ENCODE peak calls at places on chromosomes 6 and 20, in five cellular contexts. One of them, this sample, is unnamed.
A peak's percentile ranks its signal among the peaks of the same experiment; 100 is the strongest.

GRCh38 chr6:130293800-130294199 is 71.0 kb upstream of the SAMD3 start:
- DNase-seq in progenitor cell of endocrine pancreas: no peak
- DNase-seq in transverse colon: peak; percentile 9
- DNase-seq in psoas muscle: no peak
- DNase-seq in PC-3: peak; percentile 70
- DNase-seq in this sample: peak; percentile 27

GRCh38 chr6:135179920-135180457 is 1.1 kb upstream of the MYB start:
- DNase-seq in progenitor cell of endocrine pancreas: no peak
- DNase-seq in transverse colon: no peak
- DNase-seq in psoas muscle: no peak
- DNase-seq in PC-3: no peak
- DNase-seq in this sample: no peak

GRCh38 chr20:46221271-46221670 is 87.0 kb downstream of the CDH22 start:
- DNase-seq in progenitor cell of endocrine pancreas: no peak
- DNase-seq in transverse colon: no peak
- DNase-seq in psoas muscle: peak; percentile 36
- DNase-seq in PC-3: no peak
- DNase-seq in this sample: no peak

GRCh38 chr6:32126880-32127279 is 1.2 kb downstream of the ATF6B start:
- DNase-seq in progenitor cell of endocrine pancreas: no peak
- DNase-seq in transverse colon: no peak
- DNase-seq in psoas muscle: no peak
- DNase-seq in PC-3: no peak
- DNase-seq in this sample: no peak

GRCh38 chr20:50865591-50865990 is 65.6 kb downstream of the ADNP start:
- DNase-seq in progenitor cell of endocrine pancreas: no peak
- DNase-seq in transverse colon: no peak
- DNase-seq in psoas muscle: no peak
- DNase-seq in PC-3: no peak
- DNase-seq in this sample: no peak

GRCh38 chr6:48067148-48067709 is 43.8 kb downstream of the PTCHD4 start:
- DNase-seq in progenitor cell of endocrine pancreas: no peak
- DNase-seq in transverse colon: no peak
- DNase-seq in psoas muscle: no peak
- DNase-seq in PC-3: no peak
- DNase-seq in this sample: no peak

GRCh38 chr6:21935561-21936028 is 342.0 kb downstream of the SOX4 start:
- DNase-seq in progenitor cell of endocrine pancreas: no peak
- DNase-seq in transverse colon: peak; percentile 32
- DNase-seq in psoas muscle: no peak
- DNase-seq in PC-3: peak; percentile 69
- DNase-seq in this sample: no peak

GRCh38 chr20:2984028-2984501 is 59.4 kb upstream of the GNRH2 start:
- DNase-seq in progenitor cell of endocrine pancreas: no peak
- DNase-seq in transverse colon: no peak
- DNase-seq in psoas muscle: no peak
- DNase-seq in PC-3: no peak
- DNase-seq in this sample: no peak

GRCh38 chr6:158057213-158057987 is 75.7 kb downstream of the SYNJ2 start:
- DNase-seq in progenitor cell of endocrine pancreas: no peak
- DNase-seq in transverse colon: no peak
- DNase-seq in psoas muscle: no peak
- DNase-seq in PC-3: peak; percentile 93
- DNase-seq in this sample: no peak

GRCh38 chr6:122302077-122302476 is 97.4 kb upstream of the HSF2 start:
- DNase-seq in progenitor cell of endocrine pancreas: no peak
- DNase-seq in transverse colon: no peak
- DNase-seq in psoas muscle: no peak
- DNase-seq in PC-3: no peak
- DNase-seq in this sample: no peak

DNA sequence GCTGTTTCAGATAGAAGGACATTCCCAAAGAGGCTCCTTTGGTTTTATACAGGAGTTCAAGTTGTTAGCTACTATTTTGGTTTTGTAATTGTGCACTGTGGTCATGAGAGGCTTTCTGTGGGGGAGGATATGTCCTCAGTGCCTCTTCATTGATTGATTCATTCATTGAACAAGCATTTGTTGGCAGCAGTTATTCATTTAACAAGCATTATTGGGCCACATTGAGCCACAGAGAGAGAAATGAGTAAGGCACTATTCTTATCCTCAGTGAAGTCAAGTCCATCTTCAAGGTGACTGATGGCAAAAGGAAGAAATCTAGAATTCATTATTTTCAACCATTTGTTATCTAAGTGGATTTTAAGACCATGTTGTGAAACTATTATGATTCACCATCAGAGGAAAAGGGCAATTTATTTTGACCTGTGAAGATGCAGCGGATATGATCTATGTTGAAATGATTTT is 697.2 kb upstream of the CITED2 start:
- DNase-seq in progenitor cell of endocrine pancreas: no peak
- DNase-seq in transverse colon: no peak
- DNase-seq in psoas muscle: no peak
- DNase-seq in PC-3: peak; percentile 62
- DNase-seq in this sample: no peak
- TF ChIP-seq CTCF in progenitor cell of endocrine pancreas: no peak
- TF ChIP-seq CTCF in transverse colon: no peak
- TF ChIP-seq CTCF in psoas muscle: no peak
- TF ChIP-seq CTCF in PC-3: no peak
- TF ChIP-seq CTCF in this sample: no peak

GRCh38 chr6:14190596-14191224 is 73.1 kb downstream of the CD83 start:
- DNase-seq in progenitor cell of endocrine pancreas: no peak
- DNase-seq in transverse colon: no peak
- DNase-seq in psoas muscle: no peak
- DNase-seq in PC-3: no peak
- DNase-seq in this sample: no peak

GRCh38 chr6:14189122-14189521 is 71.5 kb downstream of the CD83 start:
- DNase-seq in progenitor cell of endocrine pancreas: no peak
- DNase-seq in transverse colon: no peak
- DNase-seq in psoas muscle: no peak
- DNase-seq in PC-3: no peak
- DNase-seq in this sample: no peak

GRCh38 chr6:14194483-14194882 is 76.9 kb downstream of the CD83 start:
- DNase-seq in progenitor cell of endocrine pancreas: no peak
- DNase-seq in transverse colon: no peak
- DNase-seq in psoas muscle: no peak
- DNase-seq in PC-3: no peak
- DNase-seq in this sample: no peak

GRCh38 chr6:14193524-14193923 is 76.0 kb downstream of the CD83 start:
- DNase-seq in progenitor cell of endocrine pancreas: no peak
- DNase-seq in transverse colon: no peak
- DNase-seq in psoas muscle: no peak
- DNase-seq in PC-3: no peak
- DNase-seq in this sample: no peak

DNA sequence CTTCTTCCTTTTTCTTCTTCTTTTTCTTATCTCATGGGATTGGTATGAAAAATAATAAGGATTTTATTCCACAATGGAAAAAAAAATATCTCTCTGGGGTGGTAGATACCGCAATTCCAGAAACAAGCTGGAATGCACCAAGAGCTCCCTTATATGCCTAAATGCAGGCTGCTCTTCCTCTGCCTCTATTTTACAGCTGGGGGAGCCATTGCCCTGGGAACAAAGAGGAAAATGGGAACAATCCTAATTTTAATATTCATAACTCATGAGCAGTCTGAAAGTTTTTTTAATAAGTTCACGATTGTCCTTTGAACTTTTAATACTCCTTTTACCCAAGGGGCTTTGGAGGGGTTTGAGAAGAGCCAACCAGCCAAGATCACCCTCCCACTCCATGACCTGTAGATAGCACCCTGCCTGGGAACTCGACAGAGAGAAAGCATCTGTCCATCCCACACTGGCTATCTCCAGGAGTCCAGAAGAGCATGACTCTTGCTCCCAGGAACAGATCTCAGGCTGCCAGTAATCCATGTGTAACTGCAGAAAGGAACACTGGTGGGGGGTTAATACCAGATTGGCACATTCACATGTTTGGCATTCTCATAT is 74.7 kb downstream of the CD83 start:
- DNase-seq in progenitor cell of endocrine pancreas: no peak
- DNase-seq in transverse colon: no peak
- DNase-seq in psoas muscle: no peak
- DNase-seq in PC-3: peak; percentile 16
- DNase-seq in this sample: no peak
- TF ChIP-seq CTCF in progenitor cell of endocrine pancreas: no peak
- TF ChIP-seq CTCF in transverse colon: no peak
- TF ChIP-seq CTCF in psoas muscle: no peak
- TF ChIP-seq CTCF in PC-3: peak; percentile 38
- TF ChIP-seq CTCF in this sample: no peak

GRCh38 chr20:13268943-13269342 is 47.9 kb downstream of the ISM1 start:
- DNase-seq in progenitor cell of endocrine pancreas: no peak
- DNase-seq in transverse colon: no peak
- DNase-seq in psoas muscle: no peak
- DNase-seq in PC-3: no peak
- DNase-seq in this sample: no peak
- TF ChIP-seq CTCF in progenitor cell of endocrine pancreas: no peak
- TF ChIP-seq CTCF in transverse colon: no peak
- TF ChIP-seq CTCF in psoas muscle: no peak
- TF ChIP-seq CTCF in PC-3: no peak
- TF ChIP-seq CTCF in this sample: no peak

GRCh38 chr6:113967777-113968176 is 3.2 kb downstream of the HDAC2 start:
- DNase-seq in progenitor cell of endocrine pancreas: no peak
- DNase-seq in transverse colon: no peak
- DNase-seq in psoas muscle: no peak
- DNase-seq in PC-3: no peak
- DNase-seq in this sample: no peak

GRCh38 chr6:113970808-113971676 is at the start of gene HDAC2:
- DNase-seq in progenitor cell of endocrine pancreas: peak; percentile 79
- DNase-seq in transverse colon: peak; percentile 87
- DNase-seq in psoas muscle: peak; percentile 94
- DNase-seq in PC-3: peak; percentile 68
- DNase-seq in this sample: peak; percentile 39

GRCh38 chr6:113969888-113970807 is 800 bp downstream of the HDAC2 start:
- DNase-seq in progenitor cell of endocrine pancreas: peak; percentile 46
- DNase-seq in transverse colon: peak; percentile 68
- DNase-seq in psoas muscle: peak; percentile 74
- DNase-seq in PC-3: peak; percentile 14
- DNase-seq in this sample: no peak

GRCh38 chr6:113971786-113972185 is 838 bp upstream of the HDAC2 start:
- DNase-seq in progenitor cell of endocrine pancreas: no peak
- DNase-seq in transverse colon: no peak
- DNase-seq in psoas muscle: no peak
- DNase-seq in PC-3: no peak
- DNase-seq in this sample: no peak

GRCh38 chr6:113968472-113968871 is 2.5 kb downstream of the HDAC2 start:
- DNase-seq in progenitor cell of endocrine pancreas: no peak
- DNase-seq in transverse colon: no peak
- DNase-seq in psoas muscle: no peak
- DNase-seq in PC-3: no peak
- DNase-seq in this sample: no peak
- TF ChIP-seq CTCF in progenitor cell of endocrine pancreas: no peak
- TF ChIP-seq CTCF in transverse colon: no peak
- TF ChIP-seq CTCF in psoas muscle: no peak
- TF ChIP-seq CTCF in PC-3: no peak
- TF ChIP-seq CTCF in this sample: no peak